ENCODE peak calls at places on chromosome 6, in four cellular contexts. B, C, P and J are unnamed samples.

GRCh38 chr6:52548353-52548713 is 28.5 kb downstream of the TRAM2 start:
- DNase-seq in B (no peak), C (peak), P (no peak), J (no peak)

GRCh38 chr6:136628996-136629395 is 78.8 kb upstream of the MAP7 start:
- DNase-seq in B (no peak), C (peak), P (no peak), J (no peak)

GRCh38 chr6:38110407-38111025 is 291.0 kb downstream of the ZFAND3 start:
- DNase-seq in B (no peak), C (peak), P (no peak), J (no peak)

GRCh38 chr6:11410539-11411307 is 126.8 kb upstream of the TMEM170B start:
- DNase-seq in B (no peak), C (no peak), P (no peak), J (no peak)

GRCh38 chr6:74170118-74170517 is 474.1 kb downstream of the CD109 start:
- DNase-seq in B (no peak), C (peak), P (no peak), J (no peak)

GRCh38 chr6:164753517-164753916 is 555.9 kb downstream of the C6orf118 start:
- DNase-seq in B (no peak), C (peak), P (no peak), J (no peak)

GRCh38 chr6:77650098-77650663 is 2.7 kb upstream of the MEI4 start:
- DNase-seq in B (peak), C (peak), P (peak), J (no peak)

GRCh38 chr6:116528163-116528562 is 16.7 kb downstream of the CALHM5 start:
- DNase-seq in B (no peak), C (no peak), P (no peak), J (no peak)

GRCh38 chr6:11586574-11586973 is 49.0 kb downstream of the TMEM170B start:
- DNase-seq in B (no peak), C (peak), P (no peak), J (no peak)

GRCh38 chr6:134784336-134784735 is 165.6 kb downstream of the ALDH8A1 start:
- DNase-seq in B (no peak), C (no peak), P (no peak), J (no peak)

GRCh38 chr6:45743028-45743615 is 272.5 kb downstream of the CLIC5 start:
- DNase-seq in B (no peak), C (no peak), P (no peak), J (no peak)

GRCh38 chr6:133895573-133896343 is 6.8 kb downstream of the TCF21 start:
- DNase-seq in B (peak), C (peak), P (peak), J (no peak)

GRCh38 chr6:104940881-104941693 is 15.8 kb upstream of the LIN28B start:
- DNase-seq in B (peak), C (peak), P (peak), J (no peak)

GRCh38 chr6:152232494-152233151 is 404.5 kb downstream of the SYNE1 start:
- DNase-seq in B (peak), C (peak), P (no peak), J (no peak)

GRCh38 chr6:140436023-140436811 is 1061.8 kb upstream of the CITED2 start:
- DNase-seq in B (no peak), C (peak), P (no peak), J (no peak)

GRCh38 chr6:44670146-44670545 is 282.6 kb downstream of the CDC5L start:
- DNase-seq in B (no peak), C (no peak), P (no peak), J (no peak)

GRCh38 chr6:22281691-22282090 is 15.1 kb downstream of the PRL start:
- DNase-seq in B (no peak), C (no peak), P (no peak), J (no peak)

DNA sequence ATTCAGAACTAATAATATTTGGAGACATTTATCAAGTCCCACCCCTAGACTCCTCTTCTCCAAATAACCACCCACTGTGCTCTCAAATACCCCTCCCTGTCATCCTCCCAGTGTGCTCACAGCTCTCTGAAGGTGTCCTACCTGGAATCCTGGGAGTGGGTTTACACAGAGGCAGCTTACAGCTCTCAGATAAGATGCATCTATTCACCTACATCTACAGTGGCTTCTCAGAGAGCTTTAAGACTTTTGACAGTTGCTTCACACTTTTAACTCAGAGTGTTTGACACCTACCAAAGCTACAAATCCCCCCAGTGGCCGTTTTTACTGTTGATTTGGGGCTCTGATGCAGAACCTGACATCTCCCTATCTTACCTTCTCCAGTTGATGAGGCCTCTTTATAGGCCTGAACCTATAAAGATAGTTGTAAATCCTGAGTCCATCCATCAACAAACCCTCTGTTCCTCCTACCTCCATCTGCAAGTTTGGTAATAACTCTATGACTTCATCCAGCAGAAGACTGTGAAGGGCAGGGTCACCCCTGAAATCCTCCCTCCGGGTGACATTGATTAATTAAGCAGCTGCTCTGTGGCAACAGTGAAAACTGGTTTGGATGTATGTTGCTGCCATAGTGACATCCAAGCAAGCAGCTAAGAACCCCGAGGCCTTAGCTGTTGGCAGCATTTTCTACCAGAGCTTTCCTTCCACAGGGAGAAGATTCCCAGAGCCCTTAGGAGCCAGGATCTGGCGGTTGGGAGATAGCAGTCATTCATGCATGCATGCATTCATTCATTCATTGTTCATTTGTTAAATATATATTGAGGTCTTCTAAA is 226.1 kb upstream of the RREB1 start:
- DNase-seq in B (no peak), C (peak), P (no peak), J (peak)
- TF ChIP-seq CTCF in B (no peak), C (no peak), P (no peak), J (no peak)

GRCh38 chr6:110688661-110689268 is 126.5 kb downstream of the CDK19 start:
- DNase-seq in B (no peak), C (no peak), P (no peak), J (no peak)
- TF ChIP-seq CTCF in B (no peak), C (no peak), P (no peak), J (no peak)

DNA sequence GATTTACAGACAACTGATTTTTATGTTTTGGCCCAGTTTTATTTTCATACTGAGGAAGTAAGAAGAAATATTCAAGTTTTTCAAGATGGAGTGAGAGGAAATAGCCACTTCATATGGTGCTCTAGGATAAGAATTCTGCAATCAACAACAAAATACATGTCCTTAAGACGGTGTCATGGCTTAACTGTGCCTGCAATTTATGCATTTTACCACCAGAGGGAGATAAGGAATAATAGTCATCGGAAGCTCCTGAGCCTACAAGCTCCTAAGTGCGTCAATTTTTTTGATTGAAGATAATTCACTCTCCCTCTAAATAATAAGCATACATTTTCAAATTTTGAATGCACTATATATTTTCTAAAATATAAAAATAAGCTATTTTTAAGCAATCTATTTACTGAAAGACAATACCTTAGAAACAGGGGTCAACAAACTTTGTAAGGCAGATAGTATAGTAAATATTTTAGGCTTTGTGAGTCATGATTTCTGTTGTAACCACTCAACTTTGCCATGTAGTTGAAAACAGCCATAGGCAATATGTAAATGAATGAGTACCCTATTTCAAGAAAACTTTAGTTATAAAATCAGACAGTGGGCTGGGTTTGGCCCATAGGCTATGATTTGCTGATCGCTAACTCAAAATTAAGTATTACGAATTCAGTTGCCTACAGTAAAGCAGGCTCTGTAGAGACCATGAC is 230.9 kb upstream of the DTNBP1 start:
- DNase-seq in B (no peak), C (no peak), P (no peak), J (no peak)
- TF ChIP-seq CTCF in B (peak), C (peak), P (no peak), J (peak)

DNA sequence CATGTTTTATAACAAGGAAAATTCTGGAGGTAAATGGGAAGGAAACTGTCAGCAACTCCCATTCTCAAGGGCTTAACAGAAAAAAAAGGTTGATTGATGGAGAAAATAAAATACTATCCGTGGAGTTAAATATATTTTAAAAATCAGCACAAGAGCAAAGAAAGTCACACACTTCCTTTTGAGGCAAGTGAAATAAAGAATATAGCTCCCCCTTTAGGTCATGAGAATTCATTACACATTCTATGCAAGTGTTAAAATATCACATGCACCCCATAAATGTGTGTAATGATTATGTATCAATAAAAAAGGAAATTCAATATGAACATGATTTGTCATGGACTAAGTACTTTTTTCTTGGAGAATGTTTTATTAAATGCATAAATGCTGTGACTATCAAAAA is 349.2 kb downstream of the TPBG start:
- DNase-seq in B (no peak), C (no peak), P (no peak), J (no peak)
- TF ChIP-seq CTCF in B (peak), C (no peak), P (no peak), J (peak)

DNA sequence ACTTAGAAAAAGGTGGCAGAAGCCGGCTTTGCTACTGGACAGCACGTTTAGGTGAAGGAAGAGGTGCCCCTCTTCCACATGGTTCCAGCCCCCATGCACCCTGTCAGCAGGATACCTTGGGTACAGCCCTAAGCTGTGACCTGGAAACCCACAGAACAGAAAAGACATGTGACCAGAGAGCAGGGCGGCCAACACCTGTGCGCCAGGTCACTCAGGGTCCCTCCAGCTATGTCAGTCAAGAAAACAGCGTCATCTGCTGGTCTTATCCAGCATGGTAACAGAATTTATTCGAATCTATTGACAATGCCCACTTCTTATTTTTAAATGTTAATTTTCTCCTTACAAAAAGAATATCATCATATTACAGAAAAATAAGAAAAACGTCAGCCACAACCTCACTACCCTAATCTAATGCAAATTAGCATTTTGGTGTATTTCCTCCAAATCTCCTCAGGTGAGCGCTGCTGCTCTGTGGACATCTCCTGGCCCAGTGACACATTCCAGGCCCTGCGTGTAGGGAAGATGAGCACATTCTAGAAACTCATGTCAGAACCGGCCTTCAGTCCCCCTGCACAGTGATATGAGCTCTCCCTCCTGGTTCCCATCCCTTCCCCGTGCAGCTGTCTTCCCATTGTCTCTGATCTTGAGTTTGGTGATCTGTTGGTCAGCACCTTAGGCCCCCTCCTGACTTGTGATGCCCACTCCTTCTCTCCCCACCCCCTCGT is 37.2 kb downstream of the GTF2H5 start:
- DNase-seq in B (peak), C (peak), P (no peak), J (no peak)
- TF ChIP-seq CTCF in B (peak), C (peak), P (no peak), J (no peak)

DNA sequence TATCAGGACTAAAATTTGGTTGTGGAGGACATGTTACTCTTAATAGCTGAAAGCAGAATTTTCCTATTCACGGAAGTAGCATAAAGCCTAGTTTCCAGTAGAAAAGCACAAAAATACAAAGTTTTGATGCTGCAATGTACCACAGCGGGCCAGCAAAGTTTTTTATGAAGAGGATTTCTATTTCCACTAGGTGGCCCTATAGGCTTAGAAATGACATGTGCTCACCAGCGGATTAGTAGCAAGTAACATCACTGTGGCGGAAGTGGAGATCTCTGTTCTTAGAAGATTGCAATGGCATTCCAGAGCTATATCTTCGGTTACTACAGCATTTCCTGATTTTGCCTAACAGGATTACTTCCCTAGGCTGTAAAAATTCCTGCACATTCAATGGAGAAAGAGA is 1219.0 kb upstream of the EYS start:
- DNase-seq in B (no peak), C (peak), P (no peak), J (no peak)
- TF ChIP-seq CTCF in B (no peak), C (no peak), P (no peak), J (no peak)

DNA sequence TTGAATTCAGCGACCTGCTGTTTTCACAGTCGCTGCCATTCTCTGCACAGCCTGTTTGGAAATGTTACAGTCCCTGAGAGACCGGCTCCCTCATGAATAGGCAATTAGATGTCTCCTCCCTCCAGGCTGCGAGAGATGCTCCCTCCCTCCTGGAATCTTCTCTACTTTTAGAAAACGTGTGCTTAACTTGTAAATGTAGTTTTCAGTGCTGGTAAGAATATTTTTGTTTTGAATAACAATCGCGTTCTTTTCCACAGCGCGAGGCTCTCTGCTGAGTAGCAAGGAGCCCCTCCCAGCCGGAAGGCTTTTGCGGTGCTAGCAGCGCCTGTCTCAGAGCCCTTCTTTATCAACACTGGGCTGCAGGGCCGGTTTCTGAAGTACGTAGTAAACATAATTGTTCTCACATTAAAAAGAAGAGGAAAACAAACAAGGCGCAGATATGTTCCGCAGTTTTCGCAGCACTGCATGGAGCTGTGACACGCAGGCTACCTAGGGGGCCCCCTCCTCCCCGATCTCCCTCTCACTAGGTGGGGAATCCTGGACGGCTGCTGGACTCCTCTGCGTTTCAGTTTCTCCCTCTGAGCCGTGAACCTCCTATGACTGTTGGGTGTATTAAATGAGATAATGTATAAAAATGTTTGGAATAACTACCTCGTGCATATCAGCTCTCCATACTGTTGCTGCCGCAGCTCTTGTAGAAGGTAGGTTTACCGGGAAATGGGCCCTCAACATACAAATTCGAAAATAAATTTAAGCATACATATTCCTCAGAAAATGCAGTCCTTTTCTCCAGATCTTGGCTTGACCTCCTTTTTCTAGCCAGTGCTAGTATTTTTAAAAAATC is 79.0 kb upstream of the SPACA1 start:
- DNase-seq in B (peak), C (peak), P (no peak), J (no peak)
- TF ChIP-seq CTCF in B (no peak), C (no peak), P (no peak), J (no peak)

GRCh38 chr6:32239462-32239861 is 15.6 kb upstream of the NOTCH4 start:
- DNase-seq in B (no peak), C (no peak), P (no peak), J (no peak)

GRCh38 chr6:32244270-32244669 is 20.4 kb upstream of the NOTCH4 start:
- DNase-seq in B (no peak), C (no peak), P (no peak), J (no peak)

GRCh38 chr6:32244946-32245398 is 21.1 kb upstream of the NOTCH4 start:
- DNase-seq in B (peak), C (peak), P (peak), J (peak)

GRCh38 chr6:32240686-32241085 is 16.8 kb upstream of the NOTCH4 start:
- DNase-seq in B (no peak), C (no peak), P (no peak), J (no peak)
- TF ChIP-seq CTCF in B (no peak), C (no peak), P (no peak), J (no peak)

GRCh38 chr6:43308101-43308989 is at the start of gene CRIP3:
- DNase-seq in B (no peak), C (peak), P (peak), J (no peak)
- TF ChIP-seq CTCF in B (no peak), C (no peak), P (no peak), J (peak)

DNA sequence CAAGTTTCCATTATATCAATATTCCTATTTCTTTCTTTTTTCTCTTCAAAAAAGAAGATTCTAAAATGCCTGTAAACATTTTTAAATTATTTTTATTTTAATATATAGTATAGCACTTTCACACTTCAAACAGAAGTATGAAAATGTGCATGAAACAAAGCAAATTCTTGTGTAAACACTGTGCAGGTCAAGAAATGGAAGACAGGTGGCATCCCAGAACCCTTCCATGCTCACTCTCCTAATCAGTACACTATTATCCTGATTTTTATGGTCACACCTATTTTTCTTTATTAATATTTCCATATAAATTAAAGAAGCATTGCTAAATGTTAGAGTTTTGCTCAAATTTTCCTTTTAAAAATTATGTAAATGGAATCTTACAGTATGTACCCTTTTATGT is 561.6 kb upstream of the RNF217 start:
- DNase-seq in B (no peak), C (no peak), P (no peak), J (no peak)
- TF ChIP-seq CTCF in B (peak), C (no peak), P (no peak), J (no peak)